ENCODE peak calls at places on chromosomes 3 and 15, in eight cellular contexts. D, B, X, I, U, Y, M and P are unnamed samples.

GRCh38 chr3:28243424-28244106 is 2.1 kb downstream of the CMC1 start:
- DNase-seq in D (no peak), B (no peak), X (no peak), I (no peak), U (no peak), Y (no peak), M (no peak), P (no peak)

GRCh38 chr15:26967719-26968269 is 3.2 kb upstream of the GABRG3 start:
- DNase-seq in D (no peak), B (no peak), X (no peak), I (no peak), U (no peak), Y (no peak), M (peak), P (peak)

GRCh38 chr3:117622130-117622841 is 912.7 kb downstream of the TUSC7 start:
- DNase-seq in D (peak), B (no peak), X (no peak), I (peak), U (no peak), Y (no peak), M (no peak), P (peak)

GRCh38 chr3:58306662-58307286 is 454 bp downstream of the HTD2 start:
- DNase-seq in D (peak), B (no peak), X (no peak), I (no peak), U (no peak), Y (no peak), M (peak), P (peak)

GRCh38 chr15:101127503-101128076 is 124.3 kb downstream of the CHSY1 start:
- DNase-seq in D (peak), B (peak), X (no peak), I (peak), U (peak), Y (peak), M (no peak), P (no peak)

GRCh38 chr3:4956743-4957142 is 22.5 kb upstream of the BHLHE40 start:
- DNase-seq in D (no peak), B (no peak), X (no peak), I (no peak), U (no peak), Y (no peak), M (no peak), P (no peak)

GRCh38 chr3:43659250-43659880 is 31.4 kb upstream of the ABHD5 start:
- DNase-seq in D (no peak), B (no peak), X (no peak), I (no peak), U (no peak), Y (no peak), M (no peak), P (no peak)

GRCh38 chr3:9600597-9600996 is 47.0 kb upstream of the LHFPL4 start:
- DNase-seq in D (peak), B (no peak), X (no peak), I (no peak), U (no peak), Y (no peak), M (peak), P (peak)

GRCh38 chr3:12273045-12273695 is 15.7 kb upstream of the PPARG start:
- DNase-seq in D (no peak), B (no peak), X (peak), I (no peak), U (no peak), Y (no peak), M (no peak), P (no peak)

GRCh38 chr3:33578325-33579180 is 138.3 kb upstream of the UBP1 start:
- DNase-seq in D (peak), B (no peak), X (no peak), I (peak), U (no peak), Y (no peak), M (no peak), P (no peak)

GRCh38 chr15:50065264-50065663 is 53.8 kb downstream of the ATP8B4 start:
- DNase-seq in D (no peak), B (no peak), X (no peak), I (no peak), U (no peak), Y (no peak), M (no peak), P (no peak)

GRCh38 chr3:72340476-72341379 is 507.5 kb downstream of the SHQ1 start:
- DNase-seq in D (no peak), B (no peak), X (no peak), I (no peak), U (no peak), Y (no peak), M (no peak), P (no peak)

GRCh38 chr15:57746752-57747151 is 40.2 kb downstream of the POLR2M start:
- DNase-seq in D (no peak), B (no peak), X (no peak), I (no peak), U (no peak), Y (no peak), M (no peak), P (no peak)

GRCh38 chr15:83435202-83435601 is 11.9 kb upstream of the SH3GL3 start:
- DNase-seq in D (no peak), B (no peak), X (no peak), I (no peak), U (no peak), Y (no peak), M (no peak), P (no peak)

GRCh38 chr3:126678691-126679317 is 23.9 kb upstream of the TXNRD3 start:
- DNase-seq in D (no peak), B (no peak), X (no peak), I (no peak), U (peak), Y (no peak), M (no peak), P (no peak)